ENCODE peak calls at places on chromosomes 6 and 20, in four cellular contexts. One of them, this sample, is unnamed.

GRCh38 chr20:38835792-38836191 is 30.3 kb downstream of the PPP1R16B start:
- DNase-seq in NCI-H446 treated with DMSO at 0.1 percent for 48 hours: no peak
- DNase-seq in iris pigment epithelial cell: no peak
- DNase-seq in NCI-H1417: no peak
- DNase-seq in this sample: no peak

GRCh38 chr6:134168580-134169223 is 116.3 kb upstream of the SLC2A12 start:
- DNase-seq in NCI-H446 treated with DMSO at 0.1 percent for 48 hours: no peak
- DNase-seq in iris pigment epithelial cell: peak
- DNase-seq in NCI-H1417: no peak
- DNase-seq in this sample: no peak

GRCh38 chr6:32148722-32149576 is 2.8 kb downstream of the PRRT1 start:
- DNase-seq in NCI-H446 treated with DMSO at 0.1 percent for 48 hours: no peak
- DNase-seq in iris pigment epithelial cell: peak
- DNase-seq in NCI-H1417: peak
- DNase-seq in this sample: no peak

GRCh38 chr6:13194852-13195251 is 133.5 kb downstream of the TBC1D7 start:
- DNase-seq in NCI-H446 treated with DMSO at 0.1 percent for 48 hours: no peak
- DNase-seq in iris pigment epithelial cell: peak
- DNase-seq in NCI-H1417: peak
- DNase-seq in this sample: no peak

GRCh38 chr6:148492654-148493290 is 150.1 kb downstream of the SASH1 start:
- DNase-seq in NCI-H446 treated with DMSO at 0.1 percent for 48 hours: peak
- DNase-seq in iris pigment epithelial cell: no peak
- DNase-seq in NCI-H1417: no peak
- DNase-seq in this sample: no peak

GRCh38 chr20:45355209-45355608 is 7.0 kb upstream of the SDC4 start:
- DNase-seq in NCI-H446 treated with DMSO at 0.1 percent for 48 hours: no peak
- DNase-seq in iris pigment epithelial cell: peak
- DNase-seq in NCI-H1417: no peak
- DNase-seq in this sample: no peak

GRCh38 chr20:31485450-31486339 is 10.6 kb downstream of the REM1 start:
- DNase-seq in NCI-H446 treated with DMSO at 0.1 percent for 48 hours: no peak
- DNase-seq in iris pigment epithelial cell: peak
- DNase-seq in NCI-H1417: no peak
- DNase-seq in this sample: no peak

GRCh38 chr20:48722737-48723191 is 105.0 kb downstream of the PREX1 start:
- DNase-seq in NCI-H446 treated with DMSO at 0.1 percent for 48 hours: no peak
- DNase-seq in iris pigment epithelial cell: peak
- DNase-seq in NCI-H1417: no peak
- DNase-seq in this sample: no peak

GRCh38 chr6:12288844-12289654 is 1.1 kb upstream of the EDN1 start:
- DNase-seq in NCI-H446 treated with DMSO at 0.1 percent for 48 hours: no peak
- DNase-seq in iris pigment epithelial cell: peak
- DNase-seq in NCI-H1417: peak
- DNase-seq in this sample: no peak

GRCh38 chr6:140316966-140317365 is 942.5 kb upstream of the CITED2 start:
- DNase-seq in NCI-H446 treated with DMSO at 0.1 percent for 48 hours: no peak
- DNase-seq in iris pigment epithelial cell: no peak
- DNase-seq in NCI-H1417: no peak
- DNase-seq in this sample: no peak

GRCh38 chr6:126553856-126554255 is 213.9 kb downstream of the CENPW start:
- DNase-seq in NCI-H446 treated with DMSO at 0.1 percent for 48 hours: no peak
- DNase-seq in iris pigment epithelial cell: no peak
- DNase-seq in NCI-H1417: no peak
- DNase-seq in this sample: no peak

GRCh38 chr6:102216232-102216631 is 822.7 kb downstream of the GRIK2 start:
- DNase-seq in NCI-H446 treated with DMSO at 0.1 percent for 48 hours: no peak
- DNase-seq in iris pigment epithelial cell: no peak
- DNase-seq in NCI-H1417: no peak
- DNase-seq in this sample: peak

GRCh38 chr6:147467463-147467862 is 41.0 kb upstream of the SAMD5 start:
- DNase-seq in NCI-H446 treated with DMSO at 0.1 percent for 48 hours: no peak
- DNase-seq in iris pigment epithelial cell: no peak
- DNase-seq in NCI-H1417: no peak
- DNase-seq in this sample: no peak

GRCh38 chr6:114092943-114093342 is 122.0 kb upstream of the HDAC2 start:
- DNase-seq in NCI-H446 treated with DMSO at 0.1 percent for 48 hours: no peak
- DNase-seq in iris pigment epithelial cell: no peak
- DNase-seq in NCI-H1417: no peak
- DNase-seq in this sample: no peak

GRCh38 chr6:158782432-158783166 is 36.6 kb downstream of the EZR start:
- DNase-seq in NCI-H446 treated with DMSO at 0.1 percent for 48 hours: no peak
- DNase-seq in iris pigment epithelial cell: no peak
- DNase-seq in NCI-H1417: peak
- DNase-seq in this sample: no peak

GRCh38 chr6:19465760-19466159 is 371.4 kb upstream of the ID4 start:
- DNase-seq in NCI-H446 treated with DMSO at 0.1 percent for 48 hours: peak
- DNase-seq in iris pigment epithelial cell: peak
- DNase-seq in NCI-H1417: no peak
- DNase-seq in this sample: no peak

GRCh38 chr6:107061125-107062020 is 33.4 kb downstream of the MTRES1 start:
- DNase-seq in NCI-H446 treated with DMSO at 0.1 percent for 48 hours: no peak
- DNase-seq in iris pigment epithelial cell: peak
- DNase-seq in NCI-H1417: no peak
- DNase-seq in this sample: no peak

GRCh38 chr6:153208706-153209105 is 77.6 kb upstream of the RGS17 start:
- DNase-seq in NCI-H446 treated with DMSO at 0.1 percent for 48 hours: no peak
- DNase-seq in iris pigment epithelial cell: no peak
- DNase-seq in NCI-H1417: peak
- DNase-seq in this sample: no peak

GRCh38 chr6:52310932-52311331 is 26.4 kb upstream of the MCM3 start:
- DNase-seq in NCI-H446 treated with DMSO at 0.1 percent for 48 hours: no peak
- DNase-seq in iris pigment epithelial cell: no peak
- DNase-seq in NCI-H1417: no peak
- DNase-seq in this sample: no peak

GRCh38 chr20:24102290-24102689 is 113.7 kb upstream of the GGTLC1 start:
- DNase-seq in NCI-H446 treated with DMSO at 0.1 percent for 48 hours: no peak
- DNase-seq in iris pigment epithelial cell: no peak
- DNase-seq in NCI-H1417: no peak
- DNase-seq in this sample: peak

GRCh38 chr6:10521104-10521808 is at the start of gene GCNT2:
- DNase-seq in NCI-H446 treated with DMSO at 0.1 percent for 48 hours: no peak
- DNase-seq in iris pigment epithelial cell: peak
- DNase-seq in NCI-H1417: peak
- DNase-seq in this sample: no peak

GRCh38 chr6:170444811-170445211 is 108.3 kb downstream of the PSMB1 start:
- DNase-seq in NCI-H446 treated with DMSO at 0.1 percent for 48 hours: no peak
- DNase-seq in iris pigment epithelial cell: no peak
- DNase-seq in NCI-H1417: no peak
- DNase-seq in this sample: no peak

GRCh38 chr20:37202267-37202943 is 23.1 kb upstream of the MROH8 start:
- DNase-seq in NCI-H446 treated with DMSO at 0.1 percent for 48 hours: peak
- DNase-seq in iris pigment epithelial cell: peak
- DNase-seq in NCI-H1417: peak
- DNase-seq in this sample: no peak

GRCh38 chr6:22271044-22271443 is 25.8 kb downstream of the PRL start:
- DNase-seq in NCI-H446 treated with DMSO at 0.1 percent for 48 hours: no peak
- DNase-seq in iris pigment epithelial cell: no peak
- DNase-seq in NCI-H1417: no peak
- DNase-seq in this sample: no peak

GRCh38 chr6:36360241-36361054 is 23.8 kb upstream of the BNIP5 start:
- DNase-seq in NCI-H446 treated with DMSO at 0.1 percent for 48 hours: peak
- DNase-seq in iris pigment epithelial cell: peak
- DNase-seq in NCI-H1417: peak
- DNase-seq in this sample: peak

GRCh38 chr20:54290636-54291035 is 82.7 kb downstream of the PFDN4 start:
- DNase-seq in NCI-H446 treated with DMSO at 0.1 percent for 48 hours: no peak
- DNase-seq in iris pigment epithelial cell: no peak
- DNase-seq in NCI-H1417: no peak
- DNase-seq in this sample: no peak

GRCh38 chr20:42531675-42531985 is 658.1 kb downstream of the PTPRT start:
- DNase-seq in NCI-H446 treated with DMSO at 0.1 percent for 48 hours: no peak
- DNase-seq in iris pigment epithelial cell: no peak
- DNase-seq in NCI-H1417: peak
- DNase-seq in this sample: no peak

GRCh38 chr6:46876126-46876525 is 45.6 kb downstream of the ADGRF5 start:
- DNase-seq in NCI-H446 treated with DMSO at 0.1 percent for 48 hours: no peak
- DNase-seq in iris pigment epithelial cell: peak
- DNase-seq in NCI-H1417: no peak
- DNase-seq in this sample: no peak

GRCh38 chr6:133101790-133102189 is 139.4 kb upstream of the EYA4 start:
- DNase-seq in NCI-H446 treated with DMSO at 0.1 percent for 48 hours: no peak
- DNase-seq in iris pigment epithelial cell: peak
- DNase-seq in NCI-H1417: no peak
- DNase-seq in this sample: no peak

GRCh38 chr6:74549746-74550145 is 656.1 kb downstream of the COL12A1 start:
- DNase-seq in NCI-H446 treated with DMSO at 0.1 percent for 48 hours: no peak
- DNase-seq in iris pigment epithelial cell: no peak
- DNase-seq in NCI-H1417: no peak
- DNase-seq in this sample: no peak

GRCh38 chr6:158711264-158711663 is 61.4 kb downstream of the SYTL3 start:
- DNase-seq in NCI-H446 treated with DMSO at 0.1 percent for 48 hours: no peak
- DNase-seq in iris pigment epithelial cell: no peak
- DNase-seq in NCI-H1417: no peak
- DNase-seq in this sample: no peak

GRCh38 chr6:29553268-29554057 is 6.1 kb downstream of the UBD start:
- DNase-seq in NCI-H446 treated with DMSO at 0.1 percent for 48 hours: no peak
- DNase-seq in iris pigment epithelial cell: peak
- DNase-seq in NCI-H1417: no peak
- DNase-seq in this sample: no peak

GRCh38 chr20:47204008-47204745 is 152.3 kb downstream of the ZMYND8 start:
- DNase-seq in NCI-H446 treated with DMSO at 0.1 percent for 48 hours: no peak
- DNase-seq in iris pigment epithelial cell: peak
- DNase-seq in NCI-H1417: no peak
- DNase-seq in this sample: no peak

GRCh38 chr6:43900560-43901329 is 130.7 kb downstream of the VEGFA start:
- DNase-seq in NCI-H446 treated with DMSO at 0.1 percent for 48 hours: peak
- DNase-seq in iris pigment epithelial cell: peak
- DNase-seq in NCI-H1417: no peak
- DNase-seq in this sample: no peak